ENCODE peak calls at places on chromosomes 13 and 19, in six cellular contexts. E is stimulated activated CD4-positive, alpha-beta T cell treated with anti-CD3 and anti-CD28 coated beads, Interleukin-2, amount 100 ng/mL, for 24 hours; H is upper lobe of left lung; N is heart right ventricle; B is coronary artery; U is NCI-H345. D is an unnamed sample.
A peak's percentile ranks its signal among the peaks of the same experiment; 100 is the strongest.

GRCh38 chr13:25922373-25922772 is 129.4 kb downstream of the SHISA2 start:
- DNase-seq in E (no peak), H (no peak), N (no peak), B (no peak), U (no peak), D (peak; percentile 20)

GRCh38 chr13:29369060-29369743 is 226.3 kb downstream of the SLC7A1 start:
- DNase-seq in E (no peak), H (no peak), N (no peak), B (no peak), U (peak; percentile 38), D (peak; percentile 43)

GRCh38 chr13:50291611-50292010 is 276.4 kb downstream of the KCNRG start:
- DNase-seq in E (no peak), H (no peak), N (no peak), B (no peak), U (no peak), D (no peak)

GRCh38 chr19:32748497-32748896 is 28.9 kb downstream of the TDRD12 start:
- DNase-seq in E (no peak), H (no peak), N (no peak), B (no peak), U (peak; percentile 70), D (no peak)

GRCh38 chr13:97356592-97356991 is 77.4 kb upstream of the RAP2A start:
- DNase-seq in E (no peak), H (no peak), N (no peak), B (no peak), U (no peak), D (no peak)

GRCh38 chr19:13865243-13865577 is 11.7 kb upstream of the NANOS3 start:
- DNase-seq in E (no peak), H (no peak), N (no peak), B (no peak), U (no peak), D (no peak)

GRCh38 chr19:7868671-7869452 is 5.3 kb downstream of the PRR36 start:
- DNase-seq in E (peak; percentile 80), H (peak; percentile 83), N (peak; percentile 69), B (no peak), U (no peak), D (peak; percentile 34)

GRCh38 chr13:27792393-27793218 is at the start of gene GSX1:
- DNase-seq in E (peak; percentile 38), H (peak; percentile 56), N (peak; percentile 64), B (no peak), U (peak; percentile 10), D (peak; percentile 62)

GRCh38 chr13:110371550-110372465 is 64.7 kb downstream of the COL4A2 start:
- DNase-seq in E (no peak), H (no peak), N (no peak), B (no peak), U (no peak), D (no peak)

GRCh38 chr19:18542936-18543813 is at the start of gene FKBP8:
- DNase-seq in E (peak; percentile 95), H (peak; percentile 94), N (peak; percentile 96), B (peak; percentile 93), U (peak; percentile 86), D (peak; percentile 85)

GRCh38 chr19:3075605-3076431 is 13.5 kb upstream of the TLE5 start:
- DNase-seq in E (peak; percentile 88), H (peak; percentile 59), N (peak; percentile 70), B (no peak), U (peak; percentile 75), D (no peak)

D was measured in AG10803.